ENCODE peak calls at places on chromosomes 4 and X, in ten cellular contexts. C, M, F, Z, V, W, J, O, H and D are unnamed samples.

GRCh38 chr4:178086324-178086723 is 644.1 kb upstream of the AGA start:
- DNase-seq in C (no peak), M (peak), F (no peak), Z (no peak), V (no peak), W (no peak), J (no peak), O (no peak), H (no peak), D (no peak)

GRCh38 chr4:137032242-137032641 is 500.1 kb downstream of the PCDH18 start:
- DNase-seq in C (no peak), M (no peak), F (no peak), Z (no peak), V (no peak), W (no peak), J (no peak), O (peak), H (no peak), D (no peak)

GRCh38 chr4:78320353-78320935 is 231.1 kb upstream of the ANXA3 start:
- DNase-seq in C (no peak), M (no peak), F (no peak), Z (no peak), V (no peak), W (no peak), J (no peak), O (no peak), H (no peak), D (no peak)

GRCh38 chr4:75673959-75674328 is 733 bp upstream of the G3BP2 start:
- DNase-seq in C (no peak), M (peak), F (no peak), Z (no peak), V (no peak), W (no peak), J (no peak), O (no peak), H (no peak), D (no peak)

GRCh38 chr4:40685300-40685699 is 55.6 kb upstream of the RBM47 start:
- DNase-seq in C (no peak), M (no peak), F (no peak), Z (no peak), V (no peak), W (no peak), J (peak), O (peak), H (no peak), D (peak)

GRCh38 chr4:140330311-140330900 is 43.0 kb upstream of the SCOC start:
- DNase-seq in C (no peak), M (peak), F (no peak), Z (no peak), V (no peak), W (no peak), J (peak), O (peak), H (no peak), D (peak)

GRCh38 chr4:44771789-44772188 is 45.4 kb upstream of the GNPDA2 start:
- DNase-seq in C (no peak), M (no peak), F (no peak), Z (no peak), V (no peak), W (no peak), J (no peak), O (no peak), H (no peak), D (no peak)

GRCh38 chrX:10529344-10529743 is 91.0 kb downstream of the MID1 start:
- DNase-seq in C (no peak), M (no peak), F (no peak), Z (no peak), V (no peak), W (no peak), J (peak), O (no peak), H (no peak), D (no peak)

GRCh38 chr4:62548108-62548524 is 1348.0 kb downstream of the ADGRL3 start:
- DNase-seq in C (no peak), M (peak), F (no peak), Z (peak), V (no peak), W (no peak), J (no peak), O (no peak), H (no peak), D (no peak)

GRCh38 chrX:125710403-125711062 is 390.9 kb downstream of the TEX13C start:
- DNase-seq in C (no peak), M (peak), F (peak), Z (no peak), V (no peak), W (no peak), J (no peak), O (no peak), H (no peak), D (no peak)

GRCh38 chrX:66684196-66684595 is 45.3 kb upstream of the EDA2R start:
- DNase-seq in C (no peak), M (no peak), F (no peak), Z (no peak), V (no peak), W (no peak), J (no peak), O (no peak), H (no peak), D (no peak)

GRCh38 chr4:7045961-7046921 is 3.1 kb downstream of the TADA2B start:
- DNase-seq in C (no peak), M (no peak), F (no peak), Z (no peak), V (no peak), W (no peak), J (no peak), O (no peak), H (no peak), D (no peak)

GRCh38 chr4:28146191-28146590 is 1285.5 kb downstream of the STIM2 start:
- DNase-seq in C (no peak), M (no peak), F (no peak), Z (no peak), V (no peak), W (no peak), J (peak), O (no peak), H (no peak), D (no peak)

GRCh38 chr4:172099376-172099775 is 286.2 kb downstream of the GALNTL6 start:
- DNase-seq in C (no peak), M (no peak), F (no peak), Z (no peak), V (no peak), W (no peak), J (no peak), O (no peak), H (no peak), D (no peak)

GRCh38 chr4:30808266-30808665 is 88.1 kb downstream of the PCDH7 start:
- DNase-seq in C (no peak), M (no peak), F (no peak), Z (no peak), V (no peak), W (no peak), J (no peak), O (no peak), H (no peak), D (no peak)

GRCh38 chr4:61572160-61572559 is 372.0 kb downstream of the ADGRL3 start:
- DNase-seq in C (no peak), M (no peak), F (no peak), Z (no peak), V (no peak), W (no peak), J (peak), O (no peak), H (no peak), D (peak)

GRCh38 chrX:47772764-47773163 is 63.9 kb upstream of the ZNF81 start:
- DNase-seq in C (no peak), M (no peak), F (no peak), Z (no peak), V (no peak), W (no peak), J (no peak), O (no peak), H (no peak), D (no peak)

GRCh38 chr4:76028242-76028859 is 5.1 kb upstream of the CXCL10 start:
- DNase-seq in C (no peak), M (no peak), F (no peak), Z (no peak), V (no peak), W (no peak), J (peak), O (peak), H (no peak), D (no peak)

GRCh38 chrX:30593435-30594200 is 16.1 kb upstream of the TASL start:
- DNase-seq in C (no peak), M (no peak), F (no peak), Z (no peak), V (no peak), W (no peak), J (no peak), O (no peak), H (no peak), D (no peak)

GRCh38 chr4:150581611-150582010 is 340 bp upstream of the MAB21L2 start:
- DNase-seq in C (no peak), M (peak), F (no peak), Z (no peak), V (no peak), W (no peak), J (no peak), O (no peak), H (no peak), D (no peak)

GRCh38 chr4:155828628-155829027 is 37.4 kb downstream of the ASIC5 start:
- DNase-seq in C (no peak), M (no peak), F (no peak), Z (no peak), V (no peak), W (no peak), J (no peak), O (no peak), H (no peak), D (no peak)

GRCh38 chrX:44012484-44013096 is 39.4 kb upstream of the NDP start:
- DNase-seq in C (peak), M (no peak), F (no peak), Z (peak), V (peak), W (no peak), J (peak), O (no peak), H (peak), D (peak)

GRCh38 chrX:111892375-111892774 is 16.4 kb downstream of the TRPC5OS start:
- DNase-seq in C (no peak), M (no peak), F (no peak), Z (no peak), V (no peak), W (no peak), J (no peak), O (no peak), H (no peak), D (no peak)

GRCh38 chr4:156798438-156798837 is 173.2 kb downstream of the PDGFC start:
- DNase-seq in C (no peak), M (no peak), F (no peak), Z (no peak), V (no peak), W (no peak), J (peak), O (no peak), H (no peak), D (peak)

GRCh38 chr4:150694438-150694837 is 112.5 kb downstream of the MAB21L2 start:
- DNase-seq in C (no peak), M (no peak), F (no peak), Z (no peak), V (no peak), W (no peak), J (no peak), O (no peak), H (no peak), D (no peak)

GRCh38 chr4:98833384-98833783 is 95.5 kb downstream of the EIF4E start:
- DNase-seq in C (no peak), M (no peak), F (no peak), Z (no peak), V (no peak), W (no peak), J (no peak), O (no peak), H (no peak), D (no peak)

GRCh38 chr4:776743-777441 is 49.0 kb downstream of the CPLX1 start:
- DNase-seq in C (peak), M (no peak), F (no peak), Z (no peak), V (no peak), W (no peak), J (no peak), O (no peak), H (no peak), D (no peak)

GRCh38 chrX:9312922-9313867 is 151.7 kb upstream of the TBL1X start:
- DNase-seq in C (peak), M (no peak), F (no peak), Z (peak), V (peak), W (no peak), J (no peak), O (peak), H (peak), D (peak)

GRCh38 chr4:15451866-15452765 is 17.6 kb upstream of the CC2D2A start:
- DNase-seq in C (no peak), M (peak), F (no peak), Z (peak), V (no peak), W (no peak), J (peak), O (peak), H (no peak), D (peak)

GRCh38 chrX:104284407-104285000 is 29.8 kb upstream of the ESX1 start:
- DNase-seq in C (no peak), M (no peak), F (no peak), Z (no peak), V (no peak), W (no peak), J (peak), O (no peak), H (no peak), D (no peak)

GRCh38 chr4:48578132-48578964 is 88.3 kb downstream of the ZAR1 start:
- DNase-seq in C (no peak), M (peak), F (no peak), Z (no peak), V (peak), W (no peak), J (peak), O (peak), H (no peak), D (peak)

GRCh38 chr4:124534133-124534532 is 178.4 kb downstream of the ANKRD50 start:
- DNase-seq in C (no peak), M (no peak), F (no peak), Z (no peak), V (no peak), W (no peak), J (no peak), O (no peak), H (no peak), D (no peak)

GRCh38 chr4:101790521-101791188 is at the start of gene BANK1:
- DNase-seq in C (peak), M (peak), F (peak), Z (peak), V (peak), W (no peak), J (peak), O (no peak), H (peak), D (peak)

GRCh38 chr4:55087930-55088293 is 37.5 kb downstream of the KDR start:
- DNase-seq in C (no peak), M (no peak), F (no peak), Z (no peak), V (no peak), W (no peak), J (no peak), O (no peak), H (no peak), D (no peak)

GRCh38 chr4:122665148-122665547 is 44.3 kb upstream of the IL21 start:
- DNase-seq in C (no peak), M (no peak), F (no peak), Z (no peak), V (no peak), W (no peak), J (no peak), O (no peak), H (no peak), D (no peak)

DNA sequence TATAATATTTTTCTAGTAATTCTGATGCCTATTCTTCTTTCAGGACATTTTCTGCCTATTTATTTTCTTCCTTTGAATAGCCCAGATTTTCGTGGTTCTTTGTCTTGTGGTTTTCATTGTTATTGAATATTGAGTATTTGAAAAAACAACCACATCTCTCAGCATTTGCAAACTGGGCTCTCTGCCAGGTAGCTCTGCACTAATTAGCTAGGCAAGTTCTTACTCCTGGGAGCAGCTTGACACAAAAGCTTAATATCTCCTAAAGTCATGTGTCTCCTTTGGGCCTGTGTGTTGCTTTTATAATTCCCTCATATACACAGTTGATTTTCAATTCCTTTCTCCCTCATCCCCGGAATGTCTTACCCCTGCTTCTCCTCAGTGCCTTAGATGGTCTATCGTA is 413.5 kb upstream of the GRIA3 start:
- DNase-seq in C (no peak), M (no peak), F (no peak), Z (no peak), V (no peak), W (no peak), J (no peak), O (no peak), H (no peak), D (no peak)
- H3K27ac ChIP-seq in C (no peak), M (no peak), F (no peak), Z (no peak), V (no peak), W (no peak), J (no peak), O (no peak), H (no peak), D (no peak)

GRCh38 chr4:126109836-126110235 is 795.1 kb downstream of the FAT4 start:
- DNase-seq in C (no peak), M (no peak), F (no peak), Z (no peak), V (no peak), W (no peak), J (no peak), O (no peak), H (no peak), D (no peak)

DNA sequence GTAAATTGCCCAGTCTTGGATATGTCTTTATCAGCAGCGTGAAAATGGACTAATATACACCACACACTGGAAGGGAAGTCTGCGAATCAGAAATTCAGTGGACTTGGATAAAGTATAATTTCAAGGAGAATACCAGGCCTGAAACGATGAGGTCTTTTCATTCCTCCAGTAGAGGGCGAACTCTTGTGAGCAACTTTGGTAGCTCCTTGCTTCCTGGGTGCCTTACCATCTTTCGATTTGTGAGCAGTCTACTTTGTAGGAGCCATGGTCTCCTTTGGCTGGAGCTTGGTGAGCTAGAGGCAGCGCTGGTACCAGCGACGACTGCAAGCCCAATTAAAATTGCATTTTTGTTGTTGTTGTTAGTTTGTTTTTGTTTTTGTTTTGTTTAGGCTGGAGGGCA is 791.9 kb downstream of the FAT4 start:
- DNase-seq in C (no peak), M (peak), F (no peak), Z (no peak), V (no peak), W (no peak), J (peak), O (peak), H (no peak), D (no peak)
- TF ChIP-seq CTCF in C (no peak), M (peak), F (no peak), Z (no peak), V (no peak), W (no peak), J (peak), O (peak), H (no peak), D (no peak)

GRCh38 chr4:53021709-53022108 is 159.6 kb downstream of the RASL11B start:
- DNase-seq in C (no peak), M (no peak), F (no peak), Z (no peak), V (no peak), W (no peak), J (no peak), O (no peak), H (no peak), D (no peak)

GRCh38 chr4:53022162-53023100 is 160.3 kb downstream of the RASL11B start:
- DNase-seq in C (no peak), M (no peak), F (no peak), Z (no peak), V (no peak), W (no peak), J (no peak), O (no peak), H (no peak), D (no peak)

GRCh38 chr4:53023640-53024299 is 161.7 kb downstream of the RASL11B start:
- DNase-seq in C (no peak), M (no peak), F (no peak), Z (no peak), V (no peak), W (no peak), J (no peak), O (no peak), H (no peak), D (no peak)

GRCh38 chr4:53016099-53016498 is 154.0 kb downstream of the RASL11B start:
- DNase-seq in C (no peak), M (no peak), F (no peak), Z (no peak), V (no peak), W (no peak), J (no peak), O (no peak), H (no peak), D (no peak)

GRCh38 chr4:53019485-53020382 is 157.6 kb downstream of the RASL11B start:
- DNase-seq in C (no peak), M (no peak), F (no peak), Z (no peak), V (no peak), W (no peak), J (peak), O (no peak), H (no peak), D (peak)
- H3K27ac ChIP-seq in C (no peak), M (no peak), F (peak), Z (peak), V (no peak), W (no peak), J (no peak), O (no peak), H (no peak), D (no peak)

DNA sequence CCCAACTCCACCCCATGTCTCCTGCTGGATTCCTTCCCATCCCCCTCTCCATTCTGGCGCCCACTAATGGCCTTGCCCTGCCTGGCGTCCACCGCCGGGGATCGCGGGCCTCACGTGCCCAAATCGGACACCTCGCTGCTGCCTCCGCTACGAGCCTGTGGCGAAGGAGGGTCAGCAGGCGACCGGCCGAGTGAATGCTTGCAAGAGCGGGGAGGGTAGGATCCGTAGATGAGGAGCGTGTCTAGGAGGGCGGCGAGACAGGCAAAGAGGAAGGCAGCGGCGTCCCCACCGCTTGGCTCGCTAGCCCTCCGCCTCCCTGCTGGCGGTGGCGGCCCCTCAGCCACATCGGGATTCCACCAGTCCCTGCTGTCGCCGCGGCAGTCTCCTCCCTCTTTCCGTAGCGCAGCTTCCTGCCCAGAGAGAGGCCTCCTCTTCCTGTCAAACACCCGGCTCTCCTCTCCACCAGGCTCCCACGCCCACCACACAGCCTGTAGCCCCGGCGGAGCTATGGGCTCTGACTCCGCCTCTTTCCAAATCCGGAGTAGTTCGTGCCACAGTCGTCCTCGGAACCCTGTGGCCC is at the start of gene SPIN2B:
- DNase-seq in C (peak), M (peak), F (peak), Z (peak), V (peak), W (peak), J (peak), O (peak), H (peak), D (peak)
- TF ChIP-seq CTCF in C (no peak), M (peak), F (no peak), Z (no peak), V (no peak), W (no peak), J (no peak), O (no peak), H (no peak), D (peak)

GRCh38 chrX:135974279-135974856 is 580 bp upstream of the MMGT1 start:
- DNase-seq in C (peak), M (peak), F (peak), Z (peak), V (peak), W (peak), J (no peak), O (peak), H (peak), D (no peak)
- H3K27ac ChIP-seq in C (peak), M (no peak), F (no peak), Z (peak), V (peak), W (peak), J (no peak), O (no peak), H (no peak), D (peak)

DNA sequence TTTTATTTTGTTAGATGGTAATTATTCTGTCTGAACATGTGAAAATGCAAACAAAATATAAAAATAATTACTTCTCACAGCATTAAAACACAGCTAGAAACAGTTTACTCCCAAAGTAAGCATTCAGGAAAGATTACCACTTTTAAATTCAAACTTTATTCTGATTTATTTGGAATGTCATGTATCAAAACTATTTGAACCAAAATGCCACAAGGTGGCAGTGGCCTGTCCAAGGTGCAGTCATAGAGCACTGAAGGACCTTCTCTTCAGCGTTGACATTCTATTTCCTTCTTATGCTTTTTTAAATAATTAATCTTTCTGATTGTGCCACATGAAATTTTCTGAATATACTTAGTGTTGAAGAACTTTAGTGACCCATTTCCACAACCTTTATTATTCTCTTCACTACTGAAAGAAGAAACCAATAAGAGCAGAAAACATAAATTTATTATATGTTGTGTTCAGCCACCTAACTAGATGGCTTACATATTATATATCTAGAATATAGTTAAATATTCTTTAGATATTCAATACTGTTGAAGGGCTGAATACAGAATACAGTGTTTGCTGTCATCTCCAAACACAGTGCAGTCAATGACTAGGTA is 283.6 kb downstream of the CFAP299 start:
- DNase-seq in C (no peak), M (peak), F (no peak), Z (no peak), V (no peak), W (no peak), J (peak), O (no peak), H (no peak), D (peak)
- TF ChIP-seq CTCF in C (no peak), M (peak), F (no peak), Z (no peak), V (no peak), W (no peak), J (peak), O (no peak), H (no peak), D (peak)